ENCODE peak calls at places on chromosomes 16 and 17, in five cellular contexts. One of them, this sample, is unnamed.

GRCh38 chr17:75823257-75824041 is 20.8 kb downstream of the UNC13D start:
- DNase-seq in CD8-positive, alpha-beta memory T cell: no peak
- DNase-seq in tibial nerve: no peak
- DNase-seq in thyroid gland: no peak
- DNase-seq in upper lobe of right lung: no peak
- DNase-seq in this sample: no peak

GRCh38 chr17:63138713-63139112 is 172.7 kb downstream of the TANC2 start:
- DNase-seq in CD8-positive, alpha-beta memory T cell: no peak
- DNase-seq in tibial nerve: no peak
- DNase-seq in thyroid gland: no peak
- DNase-seq in upper lobe of right lung: no peak
- DNase-seq in this sample: no peak

GRCh38 chr16:30875881-30876791 is 17.7 kb downstream of the BCL7C start:
- DNase-seq in CD8-positive, alpha-beta memory T cell: no peak
- DNase-seq in tibial nerve: no peak
- DNase-seq in thyroid gland: no peak
- DNase-seq in upper lobe of right lung: no peak
- DNase-seq in this sample: no peak

GRCh38 chr17:47324224-47325020 is 667 bp downstream of the EFCAB13 start:
- DNase-seq in CD8-positive, alpha-beta memory T cell: peak
- DNase-seq in tibial nerve: peak
- DNase-seq in thyroid gland: peak
- DNase-seq in upper lobe of right lung: peak
- DNase-seq in this sample: peak

GRCh38 chr17:70278846-70279465 is 109.6 kb downstream of the KCNJ2 start:
- DNase-seq in CD8-positive, alpha-beta memory T cell: no peak
- DNase-seq in tibial nerve: no peak
- DNase-seq in thyroid gland: no peak
- DNase-seq in upper lobe of right lung: no peak
- DNase-seq in this sample: no peak

GRCh38 chr17:68701046-68701445 is 99.9 kb upstream of the FAM20A start:
- DNase-seq in CD8-positive, alpha-beta memory T cell: no peak
- DNase-seq in tibial nerve: no peak
- DNase-seq in thyroid gland: no peak
- DNase-seq in upper lobe of right lung: no peak
- DNase-seq in this sample: no peak

GRCh38 chr17:34347063-34347462 is 9.2 kb upstream of the CCL13 start:
- DNase-seq in CD8-positive, alpha-beta memory T cell: no peak
- DNase-seq in tibial nerve: no peak
- DNase-seq in thyroid gland: no peak
- DNase-seq in upper lobe of right lung: no peak
- DNase-seq in this sample: no peak

GRCh38 chr17:43791589-43791988 is 11.4 kb downstream of the CFAP97D1 start:
- DNase-seq in CD8-positive, alpha-beta memory T cell: no peak
- DNase-seq in tibial nerve: no peak
- DNase-seq in thyroid gland: no peak
- DNase-seq in upper lobe of right lung: no peak
- DNase-seq in this sample: peak

GRCh38 chr16:85448557-85449194 is 164.4 kb upstream of the GSE1 start:
- DNase-seq in CD8-positive, alpha-beta memory T cell: peak
- DNase-seq in tibial nerve: no peak
- DNase-seq in thyroid gland: no peak
- DNase-seq in upper lobe of right lung: peak
- DNase-seq in this sample: peak

GRCh38 chr16:680967-681745 is 946 bp downstream of the STUB1 start:
- DNase-seq in CD8-positive, alpha-beta memory T cell: no peak
- DNase-seq in tibial nerve: no peak
- DNase-seq in thyroid gland: peak
- DNase-seq in upper lobe of right lung: no peak
- DNase-seq in this sample: no peak

GRCh38 chr17:74008196-74008595 is 195.3 kb upstream of the RPL38 start:
- DNase-seq in CD8-positive, alpha-beta memory T cell: no peak
- DNase-seq in tibial nerve: no peak
- DNase-seq in thyroid gland: peak
- DNase-seq in upper lobe of right lung: no peak
- DNase-seq in this sample: no peak

GRCh38 chr17:77568540-77568939 is 390.0 kb upstream of the TNRC6C start:
- DNase-seq in CD8-positive, alpha-beta memory T cell: no peak
- DNase-seq in tibial nerve: no peak
- DNase-seq in thyroid gland: no peak
- DNase-seq in upper lobe of right lung: no peak
- DNase-seq in this sample: no peak

GRCh38 chr17:37671813-37672544 is 28.7 kb upstream of the DDX52 start:
- DNase-seq in CD8-positive, alpha-beta memory T cell: no peak
- DNase-seq in tibial nerve: no peak
- DNase-seq in thyroid gland: no peak
- DNase-seq in upper lobe of right lung: no peak
- DNase-seq in this sample: no peak

DNA sequence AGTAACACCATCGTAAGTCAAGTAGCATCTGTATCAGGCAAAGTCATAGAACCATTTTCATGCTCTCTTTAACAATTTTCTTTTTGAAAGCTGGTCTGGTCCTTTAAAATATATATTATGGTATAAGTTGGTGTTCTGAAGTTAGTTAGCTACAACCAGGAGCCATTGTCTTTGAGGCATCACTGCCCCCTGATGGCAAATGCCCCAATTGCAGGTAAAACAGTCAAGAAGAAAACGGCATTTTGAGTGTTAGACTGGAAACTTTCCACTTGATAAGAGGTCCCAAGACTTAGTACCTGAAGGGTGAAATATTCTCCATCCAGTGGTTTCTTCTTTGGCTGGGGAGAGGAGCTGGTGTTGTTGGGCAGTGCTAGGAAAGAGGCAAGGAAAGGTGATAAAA is 14.1 kb downstream of the TP53 start:
- DNase-seq in CD8-positive, alpha-beta memory T cell: no peak
- DNase-seq in tibial nerve: no peak
- DNase-seq in thyroid gland: no peak
- DNase-seq in upper lobe of right lung: no peak
- DNase-seq in this sample: no peak
- H3K27ac ChIP-seq in CD8-positive, alpha-beta memory T cell: no peak
- H3K27ac ChIP-seq in tibial nerve: no peak
- H3K27ac ChIP-seq in thyroid gland: no peak
- H3K27ac ChIP-seq in upper lobe of right lung: no peak
- H3K27ac ChIP-seq in this sample: no peak

GRCh38 chr17:32223703-32224102 is 41.9 kb upstream of the RHBDL3 start:
- DNase-seq in CD8-positive, alpha-beta memory T cell: no peak
- DNase-seq in tibial nerve: no peak
- DNase-seq in thyroid gland: no peak
- DNase-seq in upper lobe of right lung: no peak
- DNase-seq in this sample: no peak

GRCh38 chr17:32226881-32227280 is 38.8 kb upstream of the RHBDL3 start:
- DNase-seq in CD8-positive, alpha-beta memory T cell: no peak
- DNase-seq in tibial nerve: no peak
- DNase-seq in thyroid gland: peak
- DNase-seq in upper lobe of right lung: no peak
- DNase-seq in this sample: no peak

GRCh38 chr17:32222621-32223020 is 43.0 kb upstream of the RHBDL3 start:
- DNase-seq in CD8-positive, alpha-beta memory T cell: no peak
- DNase-seq in tibial nerve: no peak
- DNase-seq in thyroid gland: no peak
- DNase-seq in upper lobe of right lung: no peak
- DNase-seq in this sample: no peak

GRCh38 chr17:32227910-32228309 is 37.7 kb upstream of the RHBDL3 start:
- DNase-seq in CD8-positive, alpha-beta memory T cell: no peak
- DNase-seq in tibial nerve: no peak
- DNase-seq in thyroid gland: no peak
- DNase-seq in upper lobe of right lung: no peak
- DNase-seq in this sample: no peak
- H3K4me3 ChIP-seq in CD8-positive, alpha-beta memory T cell: no peak
- H3K4me3 ChIP-seq in tibial nerve: no peak
- H3K4me3 ChIP-seq in thyroid gland: no peak
- H3K4me3 ChIP-seq in upper lobe of right lung: no peak
- H3K4me3 ChIP-seq in this sample: no peak

GRCh38 chr17:40548491-40548981 is 16.7 kb downstream of the CCR7 start:
- DNase-seq in CD8-positive, alpha-beta memory T cell: no peak
- DNase-seq in tibial nerve: no peak
- DNase-seq in thyroid gland: no peak
- DNase-seq in upper lobe of right lung: no peak
- DNase-seq in this sample: no peak

GRCh38 chr17:40548982-40549680 is 16.1 kb downstream of the CCR7 start:
- DNase-seq in CD8-positive, alpha-beta memory T cell: no peak
- DNase-seq in tibial nerve: peak
- DNase-seq in thyroid gland: peak
- DNase-seq in upper lobe of right lung: peak
- DNase-seq in this sample: no peak

GRCh38 chr17:40547785-40548478 is 17.3 kb downstream of the CCR7 start:
- DNase-seq in CD8-positive, alpha-beta memory T cell: no peak
- DNase-seq in tibial nerve: no peak
- DNase-seq in thyroid gland: no peak
- DNase-seq in upper lobe of right lung: no peak
- DNase-seq in this sample: no peak

GRCh38 chr17:40545660-40546059 is 19.6 kb downstream of the CCR7 start:
- DNase-seq in CD8-positive, alpha-beta memory T cell: no peak
- DNase-seq in tibial nerve: no peak
- DNase-seq in thyroid gland: peak
- DNase-seq in upper lobe of right lung: peak
- DNase-seq in this sample: no peak

DNA sequence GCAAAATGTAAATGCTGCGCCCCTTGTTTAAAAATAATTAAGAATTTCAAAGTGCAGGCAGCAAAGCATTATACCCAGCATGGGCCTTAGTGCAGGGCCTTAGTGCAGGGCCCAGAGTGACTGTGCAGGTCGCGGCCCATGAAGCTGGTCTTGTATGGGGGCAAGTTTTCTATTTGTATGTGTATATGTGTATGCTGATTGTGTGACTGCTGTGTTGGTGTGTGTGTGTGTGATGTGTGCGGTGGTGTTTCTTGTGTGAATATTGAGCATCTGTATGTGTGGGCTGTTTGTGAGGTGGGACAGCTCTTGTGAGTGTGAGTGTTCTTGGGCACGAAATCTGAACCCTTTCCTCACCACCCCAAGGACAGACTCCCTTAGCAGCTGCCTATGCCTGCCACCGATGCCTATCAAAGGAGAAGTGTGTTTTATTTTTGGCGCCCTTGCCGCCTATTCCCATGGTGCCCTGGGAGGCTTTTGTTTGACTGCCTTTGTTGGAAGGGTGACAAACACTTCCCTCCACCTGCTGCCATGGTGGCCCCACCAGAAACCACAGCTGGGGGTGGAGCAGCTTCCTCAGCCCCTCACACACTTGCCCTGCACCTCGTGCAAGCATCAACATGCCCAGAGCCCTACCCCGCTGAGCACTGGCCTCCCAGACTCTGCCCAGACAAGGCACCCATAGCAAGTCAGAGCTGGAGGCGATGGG is 18.0 kb downstream of the CCR7 start:
- DNase-seq in CD8-positive, alpha-beta memory T cell: peak
- DNase-seq in tibial nerve: no peak
- DNase-seq in thyroid gland: peak
- DNase-seq in upper lobe of right lung: peak
- DNase-seq in this sample: peak
- H3K27ac ChIP-seq in CD8-positive, alpha-beta memory T cell: no peak
- H3K27ac ChIP-seq in tibial nerve: peak
- H3K27ac ChIP-seq in thyroid gland: peak
- H3K27ac ChIP-seq in upper lobe of right lung: peak
- H3K27ac ChIP-seq in this sample: peak

GRCh38 chr16:67151431-67152097 is 766 bp upstream of the B3GNT9 start:
- DNase-seq in CD8-positive, alpha-beta memory T cell: no peak
- DNase-seq in tibial nerve: no peak
- DNase-seq in thyroid gland: no peak
- DNase-seq in upper lobe of right lung: no peak
- DNase-seq in this sample: no peak
- H3K4me3 ChIP-seq in CD8-positive, alpha-beta memory T cell: no peak
- H3K4me3 ChIP-seq in tibial nerve: no peak
- H3K4me3 ChIP-seq in thyroid gland: no peak
- H3K4me3 ChIP-seq in upper lobe of right lung: peak
- H3K4me3 ChIP-seq in this sample: no peak

GRCh38 chr17:29571883-29572681 is 3.6 kb downstream of the TP53I13 start:
- DNase-seq in CD8-positive, alpha-beta memory T cell: no peak
- DNase-seq in tibial nerve: no peak
- DNase-seq in thyroid gland: peak
- DNase-seq in upper lobe of right lung: peak
- DNase-seq in this sample: no peak
- H3K27ac ChIP-seq in CD8-positive, alpha-beta memory T cell: no peak
- H3K27ac ChIP-seq in tibial nerve: peak
- H3K27ac ChIP-seq in thyroid gland: no peak
- H3K27ac ChIP-seq in upper lobe of right lung: no peak
- H3K27ac ChIP-seq in this sample: no peak

GRCh38 chr17:80503921-80504320 is 27.5 kb upstream of the NPTX1 start:
- DNase-seq in CD8-positive, alpha-beta memory T cell: no peak
- DNase-seq in tibial nerve: no peak
- DNase-seq in thyroid gland: no peak
- DNase-seq in upper lobe of right lung: no peak
- DNase-seq in this sample: no peak
- H3K4me3 ChIP-seq in CD8-positive, alpha-beta memory T cell: no peak
- H3K4me3 ChIP-seq in tibial nerve: no peak
- H3K4me3 ChIP-seq in thyroid gland: no peak
- H3K4me3 ChIP-seq in upper lobe of right lung: no peak
- H3K4me3 ChIP-seq in this sample: no peak

GRCh38 chr17:40025559-40025958 is 10.3 kb downstream of the CSF3 start:
- DNase-seq in CD8-positive, alpha-beta memory T cell: no peak
- DNase-seq in tibial nerve: no peak
- DNase-seq in thyroid gland: peak
- DNase-seq in upper lobe of right lung: no peak
- DNase-seq in this sample: no peak
- H3K27ac ChIP-seq in CD8-positive, alpha-beta memory T cell: no peak
- H3K27ac ChIP-seq in tibial nerve: no peak
- H3K27ac ChIP-seq in thyroid gland: peak
- H3K27ac ChIP-seq in upper lobe of right lung: peak
- H3K27ac ChIP-seq in this sample: no peak

GRCh38 chr16:49889725-49890397 is 33.9 kb upstream of the ZNF423 start:
- DNase-seq in CD8-positive, alpha-beta memory T cell: no peak
- DNase-seq in tibial nerve: no peak
- DNase-seq in thyroid gland: no peak
- DNase-seq in upper lobe of right lung: no peak
- DNase-seq in this sample: no peak

GRCh38 chr16:49886554-49887121 is 30.7 kb upstream of the ZNF423 start:
- DNase-seq in CD8-positive, alpha-beta memory T cell: no peak
- DNase-seq in tibial nerve: no peak
- DNase-seq in thyroid gland: no peak
- DNase-seq in upper lobe of right lung: no peak
- DNase-seq in this sample: no peak

GRCh38 chr16:49890876-49891275 is 35.0 kb upstream of the ZNF423 start:
- DNase-seq in CD8-positive, alpha-beta memory T cell: no peak
- DNase-seq in tibial nerve: no peak
- DNase-seq in thyroid gland: no peak
- DNase-seq in upper lobe of right lung: no peak
- DNase-seq in this sample: no peak
- H3K4me3 ChIP-seq in CD8-positive, alpha-beta memory T cell: no peak
- H3K4me3 ChIP-seq in tibial nerve: no peak
- H3K4me3 ChIP-seq in thyroid gland: no peak
- H3K4me3 ChIP-seq in upper lobe of right lung: no peak
- H3K4me3 ChIP-seq in this sample: no peak